ENCODE peak calls at places on chromosomes 7 and 10, in eight cellular contexts. M is mammary epithelial cell, A is cardiac muscle cell, I is astrocyte of the cerebellum, Z is IMR-90, E is hepatocyte, V is astrocyte of the spinal cord, W is cardiac fibroblast. Q is an unnamed sample.

GRCh38 chr10:24556746-24557742 is 166.6 kb downstream of the ARHGAP21 start:
- DNase-seq in M (peak; percentile 46), A (peak; percentile 72), I (peak; percentile 74), Z (peak; percentile 79), E (peak; percentile 84), V (peak; percentile 79), W (peak; percentile 85), Q (peak; percentile 59)

GRCh38 chr7:2029936-2030335 is 202.8 kb downstream of the MAD1L1 start:
- DNase-seq in M (no peak), A (no peak), I (no peak), Z (no peak), E (no peak), V (no peak), W (no peak), Q (no peak)

GRCh38 chr7:53426145-53426750 is 390.8 kb downstream of the POM121L12 start:
- DNase-seq in M (no peak), A (no peak), I (no peak), Z (no peak), E (no peak), V (no peak), W (no peak), Q (no peak)

GRCh38 chr10:74822583-74823089 is 3.8 kb upstream of the KAT6B start:
- DNase-seq in M (no peak), A (no peak), I (no peak), Z (peak; percentile 83), E (no peak), V (no peak), W (peak; percentile 70), Q (no peak)

GRCh38 chr10:96448021-96448457 is 65.7 kb downstream of the TLL2 start:
- DNase-seq in M (no peak), A (no peak), I (peak; percentile 22), Z (no peak), E (no peak), V (peak; percentile 27), W (peak; percentile 5), Q (no peak)

GRCh38 chr7:155763721-155764431 is 48.4 kb downstream of the SHH start:
- DNase-seq in M (no peak), A (no peak), I (no peak), Z (peak; percentile 77), E (peak; percentile 45), V (peak; percentile 80), W (peak; percentile 73), Q (peak; percentile 6)

GRCh38 chr10:49007128-49007527 is 67.5 kb upstream of the LRRC18 start:
- DNase-seq in M (no peak), A (no peak), I (no peak), Z (no peak), E (no peak), V (no peak), W (no peak), Q (no peak)

GRCh38 chr7:128425851-128426250 is 16.1 kb upstream of the IMPDH1 start:
- DNase-seq in M (peak; percentile 32), A (peak; percentile 75), I (peak; percentile 22), Z (peak; percentile 52), E (peak; percentile 74), V (peak; percentile 57), W (peak; percentile 73), Q (peak; percentile 16)

GRCh38 chr7:140604760-140605159 is 35.9 kb downstream of the DENND2A start:
- DNase-seq in M (peak; percentile 51), A (no peak), I (no peak), Z (peak; percentile 92), E (no peak), V (peak; percentile 61), W (peak; percentile 79), Q (peak; percentile 83)

GRCh38 chr10:58714436-58714835 is 201.8 kb downstream of the BICC1 start:
- DNase-seq in M (no peak), A (no peak), I (no peak), Z (no peak), E (no peak), V (no peak), W (no peak), Q (no peak)

GRCh38 chr7:46320956-46321355 is 399.9 kb upstream of the IGFBP3 start:
- DNase-seq in M (no peak), A (no peak), I (no peak), Z (peak; percentile 26), E (no peak), V (peak; percentile 58), W (no peak), Q (no peak)

GRCh38 chr10:93701903-93702277 is 502 bp downstream of the FRA10AC1 start:
- DNase-seq in M (peak; percentile 54), A (peak; percentile 40), I (no peak), Z (peak; percentile 55), E (peak; percentile 19), V (peak; percentile 64), W (peak; percentile 57), Q (no peak)

GRCh38 chr7:132500727-132501410 is 75.4 kb downstream of the PLXNA4 start:
- DNase-seq in M (no peak), A (peak; percentile 39), I (peak; percentile 56), Z (no peak), E (peak; percentile 41), V (peak; percentile 62), W (peak; percentile 51), Q (no peak)

GRCh38 chr10:119706521-119707278 is 19.1 kb upstream of the INPP5F start:
- DNase-seq in M (no peak), A (no peak), I (no peak), Z (no peak), E (no peak), V (no peak), W (no peak), Q (no peak)

GRCh38 chr7:151245360-151246160 is 2.9 kb downstream of the SMARCD3 start:
- DNase-seq in M (no peak), A (peak; percentile 81), I (no peak), Z (no peak), E (peak; percentile 83), V (no peak), W (no peak), Q (no peak)

GRCh38 chr10:27744478-27745379 is 890 bp downstream of the MKX start:
- DNase-seq in M (peak; percentile 13), A (peak; percentile 77), I (no peak), Z (peak; percentile 26), E (peak; percentile 72), V (peak; percentile 33), W (peak; percentile 11), Q (no peak)

GRCh38 chr10:130038611-130039109 is 72.0 kb downstream of the C10orf143 start:
- DNase-seq in M (no peak), A (no peak), I (no peak), Z (no peak), E (no peak), V (no peak), W (no peak), Q (no peak)

GRCh38 chr7:75971961-75972763 is 22.2 kb downstream of the TMEM120A start:
- DNase-seq in M (no peak), A (peak; percentile 33), I (no peak), Z (no peak), E (no peak), V (no peak), W (peak; percentile 19), Q (no peak)

GRCh38 chr7:36514289-36515243 is 124.9 kb downstream of the ANLN start:
- DNase-seq in M (no peak), A (no peak), I (no peak), Z (no peak), E (no peak), V (no peak), W (no peak), Q (no peak)

GRCh38 chr7:17402628-17403278 is 104.3 kb downstream of the AHR start:
- DNase-seq in M (no peak), A (no peak), I (no peak), Z (no peak), E (no peak), V (no peak), W (peak; percentile 35), Q (no peak)

DNA sequence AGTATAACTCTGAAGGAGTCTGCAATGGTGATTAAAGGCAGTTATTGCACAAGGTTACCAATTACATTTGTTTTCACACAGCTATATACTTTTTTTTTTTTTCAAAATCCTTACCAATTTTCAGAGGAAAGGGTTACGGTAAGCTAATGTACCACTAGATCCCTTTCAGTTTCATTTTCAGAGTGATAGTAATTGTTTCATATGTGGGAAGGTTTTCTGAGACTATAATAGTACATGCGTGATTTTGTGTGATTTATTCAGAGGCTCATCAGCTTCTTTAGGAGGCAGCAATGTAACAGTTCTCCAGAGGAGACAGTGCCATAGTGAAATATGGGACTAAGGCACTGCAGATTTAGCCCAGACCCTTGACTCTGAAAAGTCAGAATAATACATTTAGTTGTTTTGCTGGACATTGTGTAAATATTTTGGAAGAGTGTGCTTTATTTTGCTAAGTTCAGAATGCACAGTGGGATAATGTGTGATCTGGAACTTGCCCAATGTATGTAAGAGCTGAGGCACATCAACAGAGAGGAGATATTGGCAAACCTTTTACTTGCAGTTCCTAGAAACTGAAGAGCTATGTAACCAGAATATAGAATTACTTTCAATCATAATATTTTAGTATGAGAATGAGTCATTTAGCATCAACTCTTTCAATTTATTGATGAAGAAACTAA is 207.5 kb upstream of the TEX47 start:
- DNase-seq in M (no peak), A (no peak), I (no peak), Z (no peak), E (no peak), V (peak; percentile 31), W (no peak), Q (no peak)
- H3K4me3 ChIP-seq in M (no peak overlapping the region), A (no peak overlapping the region), I (no peak overlapping the region), Z (no peak overlapping the region), E (no peak overlapping the region), V (no peak overlapping the region), W (no peak overlapping the region), Q (no peak overlapping the region)

GRCh38 chr7:618539-619355 is 99.1 kb upstream of the PDGFA start:
- DNase-seq in M (no peak), A (no peak), I (no peak), Z (peak; percentile 26), E (peak; percentile 55), V (no peak), W (no peak), Q (no peak)
- H3K4me3 ChIP-seq in M (no peak overlapping the region), A (no peak overlapping the region), I (no peak overlapping the region), Z (no peak overlapping the region), E (no peak overlapping the region), V (no peak overlapping the region), W (no peak overlapping the region), Q (no peak overlapping the region)

GRCh38 chr7:4878336-4879335 is 4.9 kb downstream of the RADIL start:
- DNase-seq in M (peak; percentile 17), A (no peak), I (no peak), Z (no peak), E (no peak), V (peak; percentile 9), W (no peak), Q (no peak)

GRCh38 chr7:4876586-4876985 is 6.9 kb downstream of the RADIL start:
- DNase-seq in M (no peak), A (no peak), I (no peak), Z (no peak), E (no peak), V (no peak), W (no peak), Q (no peak)

GRCh38 chr7:4882169-4882741 is 1.3 kb downstream of the RADIL start:
- DNase-seq in M (no peak), A (peak; percentile 78), I (peak; percentile 12), Z (peak; percentile 59), E (peak; percentile 55), V (peak; percentile 69), W (peak; percentile 73), Q (no peak)

GRCh38 chr7:4880218-4880617 is 3.3 kb downstream of the RADIL start:
- DNase-seq in M (no peak), A (peak; percentile 71), I (no peak), Z (no peak), E (no peak), V (peak; percentile 5), W (peak; percentile 10), Q (no peak)

GRCh38 chr7:4879401-4880081 is 4.0 kb downstream of the RADIL start:
- DNase-seq in M (no peak), A (no peak), I (no peak), Z (no peak), E (no peak), V (no peak), W (no peak), Q (no peak)
- H3K4me3 ChIP-seq in M (no peak overlapping the region), A (no peak overlapping the region), I (no peak overlapping the region), Z (no peak overlapping the region), E (no peak overlapping the region), V (no peak overlapping the region), W (no peak overlapping the region), Q (no peak overlapping the region)

GRCh38 chr10:51937313-51937712 is 237.9 kb upstream of the CSTF2T start:
- DNase-seq in M (no peak), A (no peak), I (peak; percentile 40), Z (peak; percentile 81), E (no peak), V (peak; percentile 68), W (peak; percentile 77), Q (peak; percentile 42)
- H3K4me3 ChIP-seq in M (no peak overlapping the region), A (no peak overlapping the region), I (peak overlapping the region; percentile 7), Z (no peak overlapping the region), E (no peak overlapping the region), V (no peak overlapping the region), W (no peak overlapping the region), Q (peak overlapping the region; percentile 38)